ENCODE peak calls at places on chromosome 1, in seven cellular contexts. Q is IMR-90, B is mesenchymal stem cell, I is neuronal stem cell, C is H1, S is trophoblast cell, Z is H9. R is an unnamed sample.
A peak's percentile ranks its signal among the peaks of the same experiment; 100 is the strongest.

GRCh38 chr1:165116732-165117131 is 239.8 kb downstream of the LMX1A start:
- DNase-seq in Q (peak; percentile 56), B (peak; percentile 36), I (no peak), C (no peak), S (peak; percentile 67), Z (no peak), R (no peak)

GRCh38 chr1:248815407-248816034 is 10.2 kb downstream of the SH3BP5L start:
- DNase-seq in Q (no peak), B (no peak), I (no peak), C (no peak), S (no peak), Z (no peak), R (no peak)

GRCh38 chr1:41383094-41383852 is 22.0 kb downstream of the FOXO6 start:
- DNase-seq in Q (peak; percentile 31), B (peak; percentile 80), I (no peak), C (no peak), S (no peak), Z (no peak), R (peak; percentile 56)

GRCh38 chr1:72284398-72285073 is 2.2 kb upstream of the NEGR1 start:
- DNase-seq in Q (peak; percentile 96), B (peak; percentile 82), I (peak; percentile 59), C (no peak), S (no peak), Z (peak; percentile 76), R (peak; percentile 81)

GRCh38 chr1:221697924-221698425 is 43.9 kb downstream of the DUSP10 start:
- DNase-seq in Q (peak; percentile 65), B (no peak), I (no peak), C (no peak), S (no peak), Z (no peak), R (no peak)

GRCh38 chr1:167734841-167735240 is 13.1 kb downstream of the MPZL1 start:
- DNase-seq in Q (no peak), B (no peak), I (no peak), C (no peak), S (no peak), Z (no peak), R (no peak)

GRCh38 chr1:25673962-25674928 is 57.7 kb downstream of the MAN1C1 start:
- DNase-seq in Q (no peak), B (no peak), I (no peak), C (no peak), S (no peak), Z (no peak), R (peak; percentile 23)

GRCh38 chr1:208868554-208868953 is 624.4 kb upstream of the PLXNA2 start:
- DNase-seq in Q (no peak), B (no peak), I (no peak), C (no peak), S (no peak), Z (no peak), R (no peak)

GRCh38 chr1:62450301-62450700 is 13.5 kb downstream of the USP1 start:
- DNase-seq in Q (no peak), B (no peak), I (no peak), C (no peak), S (no peak), Z (no peak), R (no peak)

GRCh38 chr1:87291107-87291506 is 37.6 kb upstream of the LMO4 start:
- DNase-seq in Q (peak; percentile 45), B (no peak), I (no peak), C (no peak), S (peak; percentile 63), Z (no peak), R (no peak)

GRCh38 chr1:98739762-98740161 is 78.2 kb downstream of the SNX7 start:
- DNase-seq in Q (no peak), B (no peak), I (no peak), C (no peak), S (no peak), Z (no peak), R (no peak)

GRCh38 chr1:10424034-10424433 is 6.2 kb upstream of the CENPS start:
- DNase-seq in Q (peak; percentile 65), B (no peak), I (no peak), C (no peak), S (no peak), Z (no peak), R (no peak)

GRCh38 chr1:17605582-17606344 is 66.3 kb downstream of the ARHGEF10L start:
- DNase-seq in Q (peak; percentile 38), B (peak; percentile 55), I (no peak), C (no peak), S (no peak), Z (no peak), R (no peak)

GRCh38 chr1:151934048-151934493 is 24.8 kb upstream of the THEM4 start:
- DNase-seq in Q (peak; percentile 60), B (peak; percentile 75), I (peak; percentile 32), C (no peak), S (peak; percentile 54), Z (peak; percentile 49), R (peak; percentile 82)

DNA sequence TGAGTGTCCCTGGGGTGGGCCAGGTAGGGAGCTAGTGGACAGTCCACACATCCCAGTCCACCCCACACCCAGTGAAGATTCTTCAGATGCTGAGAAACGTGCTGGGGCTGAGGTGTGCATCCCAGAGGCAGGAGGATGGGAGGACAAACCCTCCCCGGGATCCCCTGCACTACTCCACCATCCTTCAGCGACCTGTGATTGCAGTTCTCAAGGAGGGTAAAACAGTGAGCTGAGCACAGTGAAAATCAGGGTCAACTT is 51.0 kb downstream of the ELK4 start:
- DNase-seq in Q (no peak), B (no peak), I (no peak), C (no peak), S (no peak), Z (no peak), R (no peak)
- H3K4ac ChIP-seq in Q (no peak overlapping the region), B (no peak overlapping the region), I (no peak overlapping the region), C (no peak overlapping the region), S (no peak overlapping the region), Z (no peak overlapping the region), R (no peak overlapping the region)

DNA sequence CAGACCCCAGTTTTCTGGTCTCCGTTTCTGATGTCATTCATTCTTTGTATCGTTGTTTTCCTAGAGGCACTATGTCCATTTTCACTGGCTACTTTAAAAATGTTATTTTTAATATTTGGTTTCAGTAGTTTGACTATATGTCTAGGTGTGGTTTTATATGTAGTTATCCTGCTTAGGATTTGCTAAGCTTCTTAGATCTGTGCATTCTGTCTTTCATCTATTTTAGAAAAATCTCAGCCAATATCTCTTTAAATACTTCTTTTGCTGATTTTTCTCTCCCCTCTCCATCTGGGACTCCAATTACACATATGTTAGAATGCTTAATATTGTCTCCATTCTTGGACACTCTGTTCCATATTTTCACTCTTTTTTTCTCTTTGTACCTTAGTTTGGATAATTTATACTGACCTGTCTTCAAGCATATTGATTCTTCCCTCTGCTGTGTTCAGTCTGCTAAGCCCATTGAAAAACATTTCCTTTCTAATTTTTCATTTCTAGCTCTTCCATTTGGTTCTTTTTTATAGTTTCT is 13.3 kb upstream of the CLSPN start:
- DNase-seq in Q (no peak), B (no peak), I (no peak), C (no peak), S (no peak), Z (no peak), R (no peak)
- H3K18ac ChIP-seq in Q (no peak overlapping the region), B (no peak overlapping the region), I (no peak overlapping the region), C (no peak overlapping the region), S (no peak overlapping the region), Z (no peak overlapping the region), R (no peak overlapping the region)

DNA sequence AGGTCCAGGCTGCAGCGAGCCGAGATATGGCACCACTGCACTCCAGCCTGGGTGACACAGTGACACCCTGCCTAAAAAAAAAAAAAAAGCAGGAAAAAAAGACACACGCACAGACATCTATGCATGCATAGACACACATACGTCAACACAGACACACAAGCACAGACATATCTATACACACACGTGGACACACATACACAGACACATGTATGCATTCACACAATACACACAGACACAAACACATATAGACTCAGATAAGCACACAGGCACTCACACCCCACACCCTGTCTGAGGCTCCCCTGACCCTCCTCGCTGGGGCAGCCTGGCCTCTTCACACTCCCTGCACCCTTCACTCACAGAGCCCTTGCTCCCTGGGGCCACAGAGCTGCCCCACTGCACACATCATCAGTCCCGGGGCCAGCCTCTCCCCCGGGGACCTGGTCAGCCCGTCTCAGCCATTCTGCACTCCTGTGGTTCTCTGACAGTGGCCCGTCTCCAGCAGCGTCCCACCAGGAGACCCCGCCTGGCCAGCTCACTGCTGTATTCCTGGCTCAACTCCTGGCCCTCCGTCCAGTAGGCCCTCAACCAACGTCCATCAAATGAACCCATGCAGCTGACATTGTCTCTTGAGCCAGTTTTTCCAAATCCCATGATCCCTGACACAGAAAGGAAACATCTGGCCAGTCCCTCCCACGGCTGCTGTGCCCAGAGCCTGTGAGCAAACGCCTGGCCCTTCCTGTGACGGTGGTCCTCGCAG is 4.6 kb upstream of the PRKCZ start:
- DNase-seq in Q (peak; percentile 10), B (peak; percentile 24), I (no peak), C (no peak), S (no peak), Z (no peak), R (no peak)
- H3K4ac ChIP-seq in Q (no peak overlapping the region), B (no peak overlapping the region), I (no peak overlapping the region), C (no peak overlapping the region), S (no peak overlapping the region), Z (no peak overlapping the region), R (no peak overlapping the region)

GRCh38 chr1:61399192-61399591 is 316.8 kb downstream of the NFIA start:
- DNase-seq in Q (no peak), B (no peak), I (no peak), C (no peak), S (no peak), Z (no peak), R (peak; percentile 30)
- H3K18ac ChIP-seq in Q (no peak overlapping the region), B (no peak overlapping the region), I (no peak overlapping the region), C (no peak overlapping the region), S (no peak overlapping the region), Z (no peak overlapping the region), R (no peak overlapping the region)

GRCh38 chr1:211986628-211987254 is 48.6 kb downstream of the INTS7 start:
- DNase-seq in Q (no peak), B (no peak), I (no peak), C (no peak), S (no peak), Z (no peak), R (no peak)

GRCh38 chr1:211985556-211986264 is 49.6 kb downstream of the INTS7 start:
- DNase-seq in Q (no peak), B (no peak), I (no peak), C (no peak), S (no peak), Z (no peak), R (no peak)

GRCh38 chr1:211991695-211992094 is 43.7 kb downstream of the INTS7 start:
- DNase-seq in Q (no peak), B (no peak), I (no peak), C (no peak), S (no peak), Z (no peak), R (no peak)
- H3K4ac ChIP-seq in Q (no peak overlapping the region), B (no peak overlapping the region), I (no peak overlapping the region), C (no peak overlapping the region), S (no peak overlapping the region), Z (no peak overlapping the region), R (no peak overlapping the region)

DNA sequence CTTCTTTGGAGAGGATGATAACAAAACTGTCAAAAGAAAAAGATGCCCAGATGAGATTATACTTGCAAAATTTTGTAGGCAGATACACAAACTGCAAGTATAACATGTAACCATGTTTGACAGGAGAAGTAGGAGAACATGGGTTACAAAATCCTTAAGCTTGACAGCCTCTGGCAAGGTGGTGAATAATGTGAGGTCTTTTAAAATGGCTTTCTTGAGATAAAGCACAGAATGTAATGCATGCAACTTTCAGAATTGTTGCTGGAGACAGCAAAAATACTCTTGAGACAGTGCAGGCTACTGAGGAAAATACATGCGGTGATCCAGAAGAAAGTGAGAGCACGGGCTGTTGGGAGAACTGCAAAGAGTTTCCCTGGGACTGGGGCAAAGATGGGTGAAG is 24.7 kb downstream of the DNAJC6 start:
- DNase-seq in Q (no peak), B (no peak), I (no peak), C (no peak), S (no peak), Z (no peak), R (no peak)
- H3K18ac ChIP-seq in Q (no peak overlapping the region), B (no peak overlapping the region), I (no peak overlapping the region), C (no peak overlapping the region), S (no peak overlapping the region), Z (no peak overlapping the region), R (no peak overlapping the region)

R was measured in mesendoderm.